ENCODE peak calls at places on chromosome 4, in six cellular contexts. F is GM10248; I is neural crest cell; S is stimulated activated CD8-positive, alpha-beta memory T cell treated with anti-CD3 and anti-CD28 coated beads, Interleukin-4, amount 100 ng/mL, for 48 hours; X is putamen; G is AG04450. Y is an unnamed sample.

GRCh38 chr4:14967982-14968381 is 34.3 kb upstream of the CPEB2 start:
- DNase-seq in X (no peak), G (no peak), F (no peak), S (no peak), I (no peak), Y (no peak)

GRCh38 chr4:168183717-168184571 is 91.6 kb downstream of the ANXA10 start:
- DNase-seq in F (peak; percentile 41), X (no peak), I (no peak), S (no peak), G (no peak), Y (no peak)

GRCh38 chr4:3320361-3321023 is 27.7 kb downstream of the RGS12 start:
- DNase-seq in X (no peak), G (no peak), I (no peak), S (no peak), F (no peak), Y (peak; percentile 40)

GRCh38 chr4:162408309-162408708 is 244.5 kb upstream of the FSTL5 start:
- DNase-seq in I (no peak), S (no peak), G (no peak), X (no peak), F (no peak), Y (no peak)

GRCh38 chr4:70704333-70705145 is 16.2 kb downstream of the UTP3 start:
- DNase-seq in S (peak; percentile 69), F (peak; percentile 84), X (peak; percentile 78), I (peak; percentile 69), G (no peak), Y (peak; percentile 92)

GRCh38 chr4:112284662-112285411 is 867 bp downstream of the TIFA start:
- DNase-seq in S (no peak), G (no peak), I (no peak), F (no peak), X (no peak), Y (no peak)

GRCh38 chr4:189021831-189022230 is 882.6 kb downstream of the TRIML1 start:
- DNase-seq in S (no peak), G (peak; percentile 4), X (no peak), I (no peak), F (no peak), Y (no peak)

GRCh38 chr4:2837110-2837903 is 6.3 kb upstream of the ADD1 start:
- DNase-seq in I (no peak), S (peak; percentile 25), F (no peak), G (no peak), X (no peak), Y (peak; percentile 45)

GRCh38 chr4:107153956-107154355 is 117.8 kb upstream of the DKK2 start:
- DNase-seq in S (no peak), F (no peak), X (no peak), G (no peak), I (no peak), Y (no peak)

GRCh38 chr4:17787315-17787714 is 5.9 kb upstream of the FAM184B start:
- DNase-seq in S (no peak), X (peak; percentile 17), F (no peak), I (no peak), G (peak; percentile 18), Y (no peak)

GRCh38 chr4:102794999-102795398 is 32.4 kb downstream of the UBE2D3 start:
- DNase-seq in G (no peak), F (no peak), X (no peak), I (no peak), S (no peak), Y (no peak)

GRCh38 chr4:73883306-73883705 is 14.1 kb downstream of the CXCL1 start:
- DNase-seq in G (no peak), F (no peak), I (no peak), S (no peak), X (no peak), Y (no peak)

GRCh38 chr4:20543131-20543530 is 157.1 kb upstream of the PACRGL start:
- DNase-seq in I (no peak), G (no peak), S (no peak), F (no peak), X (no peak), Y (no peak)

GRCh38 chr4:1237981-1238675 is 10.8 kb downstream of the CTBP1 start:
- DNase-seq in G (no peak), S (no peak), I (no peak), X (no peak), F (no peak), Y (no peak)

GRCh38 chr4:91285485-91285884 is 1018.3 kb upstream of the GRID2 start:
- DNase-seq in G (no peak), F (no peak), S (no peak), I (no peak), X (no peak), Y (no peak)

GRCh38 chr4:151678048-151678853 is 82.6 kb downstream of the GATB start:
- DNase-seq in G (no peak), S (no peak), X (no peak), F (no peak), I (no peak), Y (no peak)

GRCh38 chr4:169881769-169882168 is 124.0 kb upstream of the HPF1 start:
- DNase-seq in G (no peak), S (no peak), I (no peak), X (no peak), F (no peak), Y (no peak)

GRCh38 chr4:6343950-6344408 is 74.3 kb downstream of the WFS1 start:
- DNase-seq in I (no peak), G (peak; percentile 18), F (no peak), S (no peak), X (no peak), Y (no peak)

GRCh38 chr4:10625130-10625529 is 59.4 kb downstream of the CLNK start:
- DNase-seq in S (no peak), I (no peak), G (no peak), F (no peak), X (no peak), Y (no peak)

GRCh38 chr4:107721436-107722090 is 1.5 kb upstream of the PAPSS1 start:
- DNase-seq in G (no peak), F (peak; percentile 37), I (no peak), X (no peak), S (peak; percentile 66), Y (peak; percentile 62)

GRCh38 chr4:135371137-135371536 is 1169.5 kb upstream of the PABPC4L start:
- DNase-seq in I (peak; percentile 6), F (no peak), X (no peak), S (peak; percentile 24), G (no peak), Y (no peak)

GRCh38 chr4:80989921-80990544 is 40.5 kb upstream of the BMP3 start:
- DNase-seq in F (peak; percentile 15), G (peak; percentile 27), I (peak; percentile 20), X (peak; percentile 13), S (no peak), Y (no peak)

GRCh38 chr4:39323836-39324235 is 42.3 kb downstream of the RFC1 start:
- DNase-seq in S (no peak), G (no peak), F (no peak), I (no peak), X (no peak), Y (no peak)

GRCh38 chr4:87419578-87420249 is 2.7 kb upstream of the NUDT9 start:
- DNase-seq in S (no peak), I (no peak), X (no peak), G (no peak), F (no peak), Y (no peak)

GRCh38 chr4:47704693-47705325 is 133.1 kb downstream of the CORIN start:
- DNase-seq in X (peak; percentile 22), S (peak; percentile 27), F (peak; percentile 15), I (peak; percentile 36), G (peak; percentile 7), Y (peak; percentile 69)

GRCh38 chr4:117786566-117786965 is 247.7 kb upstream of the NDST3 start:
- DNase-seq in X (no peak), F (no peak), S (no peak), I (no peak), G (no peak), Y (no peak)

GRCh38 chr4:89283975-89284556 is 23.5 kb downstream of the GPRIN3 start:
- DNase-seq in G (no peak), X (no peak), I (no peak), S (no peak), F (no peak), Y (no peak)

GRCh38 chr4:78210694-78211093 is 153.6 kb downstream of the FRAS1 start:
- DNase-seq in G (no peak), F (no peak), I (no peak), S (no peak), X (no peak), Y (no peak)

Y was measured in ecto neural progenitor cell.